ENCODE peak calls at places on chromosome 18, in ten cellular contexts. A is fibroblast of lung; M is CD8-positive, alpha-beta T cell; L is suprapubic skin; S is GM23248; W is astrocyte of the spinal cord; C is heart left ventricle; N is CD8-positive, alpha-beta memory T cell; F is foreskin fibroblast; Q is keratinocyte. P is an unnamed sample.

GRCh38 chr18:61554117-61554776 is 221.0 kb downstream of the CDH20 start:
- DNase-seq in A (no peak), M (no peak), L (no peak), S (no peak), W (no peak), C (no peak), N (no peak), F (no peak), Q (no peak), P (no peak)

GRCh38 chr18:69883781-69884180 is 63.9 kb downstream of the CD226 start:
- DNase-seq in A (peak; percentile 2), M (no peak), L (no peak), S (no peak), W (no peak), C (no peak), N (no peak), F (no peak), Q (no peak), P (no peak)

GRCh38 chr18:2902327-2902726 is 55.5 kb downstream of the EMILIN2 start:
- DNase-seq in A (no peak), M (no peak), L (peak; percentile 48), S (no peak), W (no peak), C (no peak), N (no peak), F (no peak), Q (no peak), P (no peak)

GRCh38 chr18:3104190-3105054 is 91.5 kb upstream of the LPIN2 start:
- DNase-seq in A (peak; percentile 53), M (no peak), L (no peak), S (peak; percentile 87), W (peak; percentile 29), C (no peak), N (no peak), F (peak; percentile 68), Q (no peak), P (peak; percentile 65)

GRCh38 chr18:77081387-77081773 is 51.2 kb downstream of the MBP start:
- DNase-seq in A (peak; percentile 91), M (no peak), L (no peak), S (peak; percentile 55), W (peak; percentile 93), C (no peak), N (no peak), F (peak; percentile 89), Q (no peak), P (peak; percentile 76)

GRCh38 chr18:79947054-79947755 is 4.2 kb downstream of the SLC66A2 start:
- DNase-seq in A (no peak), M (no peak), L (peak; percentile 61), S (peak; percentile 80), W (no peak), C (no peak), N (no peak), F (peak; percentile 79), Q (no peak), P (peak; percentile 11)

GRCh38 chr18:78271790-78272189 is 707.8 kb upstream of the SALL3 start:
- DNase-seq in A (no peak), M (no peak), L (no peak), S (no peak), W (no peak), C (no peak), N (no peak), F (no peak), Q (no peak), P (no peak)

GRCh38 chr18:54209471-54210180 is 14.8 kb downstream of the MBD2 start:
- DNase-seq in A (no peak), M (no peak), L (no peak), S (peak; percentile 38), W (no peak), C (no peak), N (no peak), F (no peak), Q (no peak), P (peak; percentile 16)

GRCh38 chr18:24271381-24272331 is 126.0 kb downstream of the OSBPL1A start:
- DNase-seq in A (peak; percentile 71), M (no peak), L (peak; percentile 81), S (peak; percentile 85), W (peak; percentile 83), C (peak; percentile 86), N (no peak), F (peak; percentile 88), Q (no peak), P (peak; percentile 76)

GRCh38 chr18:50289103-50289433 is 1.6 kb upstream of the CXXC1 start:
- DNase-seq in A (no peak), M (no peak), L (no peak), S (no peak), W (no peak), C (no peak), N (no peak), F (no peak), Q (no peak), P (no peak)

GRCh38 chr18:55878224-55878623 is 290.2 kb upstream of the TCF4 start:
- DNase-seq in A (no peak), M (no peak), L (no peak), S (peak; percentile 66), W (peak; percentile 17), C (no peak), N (no peak), F (no peak), Q (no peak), P (no peak)

GRCh38 chr18:24246143-24246542 is 107.3 kb downstream of the CABYR start:
- DNase-seq in A (no peak), M (no peak), L (no peak), S (no peak), W (no peak), C (no peak), N (no peak), F (no peak), Q (no peak), P (no peak)

GRCh38 chr18:49048361-49048760 is 97.6 kb upstream of the SMAD7 start:
- DNase-seq in A (no peak), M (no peak), L (no peak), S (peak; percentile 86), W (peak; percentile 58), C (no peak), N (no peak), F (peak; percentile 64), Q (no peak), P (peak; percentile 49)

GRCh38 chr18:78904179-78904531 is 75.5 kb upstream of the SALL3 start:
- DNase-seq in A (no peak), M (no peak), L (no peak), S (no peak), W (no peak), C (no peak), N (no peak), F (no peak), Q (no peak), P (no peak)

DNA sequence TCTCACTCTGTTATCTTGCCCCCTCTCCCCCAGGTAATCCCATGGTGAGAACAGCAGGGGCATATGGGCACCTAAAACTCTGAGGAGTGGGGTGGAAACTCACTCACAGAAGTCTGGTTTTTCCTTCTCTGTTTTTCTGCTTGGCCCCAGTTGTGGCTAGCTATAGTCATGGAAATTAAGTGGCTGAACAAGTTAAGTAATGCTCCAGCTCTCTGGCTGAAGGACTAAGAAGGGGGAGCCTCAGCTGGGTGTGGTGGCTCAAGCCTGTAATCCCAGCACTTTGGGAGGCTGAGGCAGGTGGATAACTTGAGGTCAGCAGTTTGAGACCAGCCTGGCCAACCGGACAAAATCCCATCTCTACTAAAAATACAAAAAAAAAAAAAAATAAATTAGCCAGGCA is 261.0 kb downstream of the TPGS2 start:
- DNase-seq in A (no peak), M (no peak), L (no peak), S (no peak), W (no peak), C (no peak), N (no peak), F (no peak), Q (no peak), P (no peak)
- H3K4me3 ChIP-seq in A (no peak overlapping the region), M (no peak overlapping the region), L (no peak overlapping the region), S (no peak overlapping the region), W (no peak overlapping the region), C (no peak overlapping the region), N (no peak overlapping the region), F (no peak overlapping the region), Q (no peak overlapping the region), P (no peak overlapping the region)

GRCh38 chr18:31386683-31387082 is 10.1 kb downstream of the DSG4 start:
- DNase-seq in A (no peak), M (no peak), L (no peak), S (no peak), W (no peak), C (no peak), N (no peak), F (no peak), Q (no peak), P (no peak)
- H3K4me3 ChIP-seq in A (no peak overlapping the region), M (no peak overlapping the region), L (no peak overlapping the region), S (no peak overlapping the region), W (no peak overlapping the region), C (no peak overlapping the region), N (no peak overlapping the region), F (no peak overlapping the region), Q (no peak overlapping the region), P (no peak overlapping the region)

GRCh38 chr18:9845256-9845655 is 40.5 kb upstream of the TXNDC2 start:
- DNase-seq in A (no peak), M (no peak), L (no peak), S (no peak), W (peak; percentile 41), C (no peak), N (no peak), F (no peak), Q (no peak), P (no peak)

GRCh38 chr18:9849407-9849961 is 36.3 kb upstream of the TXNDC2 start:
- DNase-seq in A (no peak), M (no peak), L (peak; percentile 76), S (no peak), W (no peak), C (peak; percentile 74), N (no peak), F (no peak), Q (no peak), P (peak; percentile 35)

GRCh38 chr18:9848170-9848854 is 37.5 kb upstream of the TXNDC2 start:
- DNase-seq in A (no peak), M (no peak), L (no peak), S (no peak), W (no peak), C (no peak), N (no peak), F (no peak), Q (no peak), P (no peak)

GRCh38 chr18:9842446-9842845 is 43.3 kb upstream of the TXNDC2 start:
- DNase-seq in A (no peak), M (no peak), L (no peak), S (no peak), W (no peak), C (no peak), N (no peak), F (no peak), Q (no peak), P (no peak)

GRCh38 chr18:9846162-9846915 is 39.4 kb upstream of the TXNDC2 start:
- DNase-seq in A (no peak), M (no peak), L (no peak), S (no peak), W (peak; percentile 69), C (peak; percentile 59), N (no peak), F (no peak), Q (no peak), P (no peak)
- H3K4me3 ChIP-seq in A (no peak overlapping the region), M (no peak overlapping the region), L (peak overlapping the region; percentile 10), S (no peak overlapping the region), W (no peak overlapping the region), C (peak overlapping the region; percentile 30), N (no peak overlapping the region), F (no peak overlapping the region), Q (no peak overlapping the region), P (no peak overlapping the region)

DNA sequence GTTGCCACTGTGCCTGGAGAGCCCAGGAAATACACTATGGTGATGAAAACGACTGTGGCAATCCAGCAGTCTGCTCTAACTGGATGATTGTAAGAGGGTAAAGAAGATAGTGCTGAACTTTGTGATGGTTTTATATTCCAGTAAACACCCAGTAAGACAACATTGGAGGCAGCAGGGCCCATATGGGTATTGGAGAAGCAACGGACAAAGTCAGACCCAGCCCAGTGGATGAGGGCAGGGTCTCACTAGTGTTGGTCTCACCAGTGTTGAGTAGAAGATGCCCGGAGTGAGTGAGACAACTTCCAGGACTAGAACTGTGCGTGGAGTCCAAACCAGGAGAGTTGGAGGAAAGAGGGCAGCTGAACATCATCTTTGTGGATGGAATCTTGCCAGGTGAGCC is 71.9 kb upstream of the CELF4 start:
- DNase-seq in A (no peak), M (no peak), L (no peak), S (no peak), W (no peak), C (no peak), N (no peak), F (no peak), Q (no peak), P (no peak)
- H3K4me3 ChIP-seq in A (no peak overlapping the region), M (no peak overlapping the region), L (no peak overlapping the region), S (no peak overlapping the region), W (no peak overlapping the region), C (no peak overlapping the region), N (no peak overlapping the region), F (no peak overlapping the region), Q (no peak overlapping the region), P (no peak overlapping the region)